ENCODE peak calls at places on chromosomes 1 and 21, in five cellular contexts. A, D, F, C and E are unnamed samples.

GRCh38 chr1:64282353-64282752 is 78.9 kb downstream of the UBE2U start:
- DNase-seq in D (no peak), A (no peak), C (peak), F (no peak), E (no peak)

GRCh38 chr1:151993084-151993733 is 450 bp downstream of the S100A10 start:
- DNase-seq in D (no peak), C (no peak), A (no peak), F (peak), E (no peak)

GRCh38 chr21:41961753-41962152 is 7.9 kb upstream of the C2CD2 start:
- DNase-seq in C (no peak), D (no peak), F (no peak), A (no peak), E (no peak)

GRCh38 chr1:31529999-31530705 is 46.2 kb upstream of the TINAGL1 start:
- DNase-seq in D (no peak), C (no peak), F (no peak), A (no peak), E (no peak)

GRCh38 chr21:41280115-41280919 is 36.3 kb upstream of the FAM3B start:
- DNase-seq in F (no peak), C (peak), D (no peak), A (no peak), E (no peak)

GRCh38 chr1:228109962-228110488 is 926 bp upstream of the MRPL55 start:
- DNase-seq in C (no peak), D (no peak), F (no peak), A (no peak), E (no peak)

GRCh38 chr1:85149805-85150204 is 51.0 kb downstream of the SYDE2 start:
- DNase-seq in D (no peak), C (no peak), A (no peak), F (no peak), E (no peak)

GRCh38 chr21:35426897-35427296 is 377.8 kb upstream of the RUNX1 start:
- DNase-seq in F (no peak), A (no peak), C (no peak), D (no peak), E (no peak)

GRCh38 chr1:243325305-243325890 is 69.6 kb downstream of the SDCCAG8 start:
- DNase-seq in D (no peak), A (no peak), C (peak), F (no peak), E (peak)

GRCh38 chr1:153945131-153945794 is 1.3 kb downstream of the DENND4B start:
- DNase-seq in D (no peak), C (no peak), F (peak), A (no peak), E (no peak)

GRCh38 chr1:172391972-172392371 is 28.5 kb upstream of the C1orf105 start:
- DNase-seq in F (no peak), D (no peak), C (no peak), A (no peak), E (no peak)

GRCh38 chr1:226681652-226682493 is 57.2 kb downstream of the ITPKB start:
- DNase-seq in C (no peak), F (no peak), A (no peak), D (no peak), E (no peak)

GRCh38 chr1:31932491-31933316 is 5.5 kb downstream of the PTP4A2 start:
- DNase-seq in A (no peak), F (no peak), C (no peak), D (no peak), E (no peak)

GRCh38 chr1:185961664-185962063 is 227.5 kb downstream of the HMCN1 start:
- DNase-seq in C (no peak), A (no peak), D (no peak), F (no peak), E (no peak)

GRCh38 chr1:226425431-226426031 is 17.6 kb upstream of the PARP1 start:
- DNase-seq in D (no peak), C (no peak), A (no peak), F (no peak), E (no peak)

GRCh38 chr1:1796466-1796865 is 18.2 kb upstream of the NADK start:
- DNase-seq in D (no peak), A (no peak), F (no peak), C (no peak), E (no peak)

GRCh38 chr1:53071167-53071865 is 9.3 kb downstream of the PODN start:
- DNase-seq in D (peak), A (no peak), C (no peak), F (no peak), E (no peak)

GRCh38 chr1:41588334-41588875 is 103.9 kb upstream of the EDN2 start:
- DNase-seq in D (no peak), C (no peak), F (no peak), A (no peak), E (no peak)

DNA sequence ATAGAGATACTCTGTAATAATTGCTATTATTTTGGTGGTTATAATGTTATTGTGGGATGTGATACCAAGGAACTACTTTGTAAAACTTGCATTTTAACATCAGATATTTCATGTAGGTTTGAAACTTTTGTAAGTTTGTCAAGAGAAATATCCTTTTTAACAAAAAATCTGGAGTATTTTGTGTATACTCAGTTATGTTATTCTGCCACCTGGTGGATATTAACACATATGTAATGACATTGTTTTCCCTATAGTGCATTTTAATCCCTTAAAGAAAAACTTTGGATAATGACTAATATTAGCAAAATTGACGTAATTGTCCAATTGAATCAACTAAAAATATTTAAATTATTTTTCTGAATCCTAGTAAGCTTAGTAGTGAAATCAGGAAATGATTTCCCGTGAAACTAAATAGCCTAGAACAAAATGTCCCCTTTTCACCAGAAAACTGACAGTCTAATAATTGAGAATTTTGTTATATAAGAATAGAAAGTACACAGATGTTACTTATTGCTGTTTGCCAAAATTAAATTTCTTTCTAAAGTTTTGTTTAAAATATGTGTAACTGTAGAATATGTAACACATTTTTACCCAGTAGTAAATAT is 39.6 kb downstream of the KCTD3 start:
- DNase-seq in C (no peak), A (no peak), D (no peak), F (no peak), E (no peak)
- TF ChIP-seq CTCF in C (peak), A (peak), D (peak), F (peak), E (peak)

GRCh38 chr1:184212649-184213314 is 161.3 kb downstream of the TSEN15 start:
- DNase-seq in C (peak), A (no peak), D (no peak), F (no peak), E (no peak)

GRCh38 chr1:184214128-184214527 is 162.6 kb downstream of the TSEN15 start:
- DNase-seq in C (no peak), F (no peak), A (no peak), D (no peak), E (no peak)

GRCh38 chr1:184208622-184209021 is 157.1 kb downstream of the TSEN15 start:
- DNase-seq in A (no peak), C (no peak), F (no peak), D (no peak), E (no peak)

GRCh38 chr1:184210048-184210447 is 158.5 kb downstream of the TSEN15 start:
- DNase-seq in D (no peak), A (no peak), F (no peak), C (peak), E (no peak)

GRCh38 chr1:184210822-184211221 is 159.3 kb downstream of the TSEN15 start:
- DNase-seq in D (no peak), A (no peak), C (no peak), F (no peak), E (no peak)
- TF ChIP-seq CTCF in D (no peak), A (no peak), C (no peak), F (no peak), E (no peak)

DNA sequence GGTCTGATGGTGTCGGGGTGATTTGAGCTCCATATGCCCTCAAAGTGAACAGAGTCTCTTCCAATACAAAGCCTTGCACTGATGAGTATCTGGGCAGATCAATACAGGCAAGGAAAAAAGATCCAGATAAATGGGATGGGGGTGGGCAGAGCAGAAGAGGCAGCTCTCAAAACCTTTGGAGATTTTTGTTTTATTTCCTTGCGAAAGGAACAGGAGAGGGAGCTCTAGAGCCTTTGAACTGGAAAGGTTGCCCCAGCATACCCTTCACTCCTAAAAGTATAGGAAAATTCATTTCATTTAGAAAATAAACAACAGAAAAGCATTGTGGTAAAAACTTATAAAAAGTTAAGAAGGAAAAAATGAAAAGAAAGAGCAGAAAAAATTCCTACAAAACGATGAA is 31.4 kb upstream of the OLIG2 start:
- DNase-seq in D (no peak), A (no peak), F (no peak), C (no peak), E (no peak)
- TF ChIP-seq CTCF in D (no peak), A (peak), F (no peak), C (peak), E (peak)

DNA sequence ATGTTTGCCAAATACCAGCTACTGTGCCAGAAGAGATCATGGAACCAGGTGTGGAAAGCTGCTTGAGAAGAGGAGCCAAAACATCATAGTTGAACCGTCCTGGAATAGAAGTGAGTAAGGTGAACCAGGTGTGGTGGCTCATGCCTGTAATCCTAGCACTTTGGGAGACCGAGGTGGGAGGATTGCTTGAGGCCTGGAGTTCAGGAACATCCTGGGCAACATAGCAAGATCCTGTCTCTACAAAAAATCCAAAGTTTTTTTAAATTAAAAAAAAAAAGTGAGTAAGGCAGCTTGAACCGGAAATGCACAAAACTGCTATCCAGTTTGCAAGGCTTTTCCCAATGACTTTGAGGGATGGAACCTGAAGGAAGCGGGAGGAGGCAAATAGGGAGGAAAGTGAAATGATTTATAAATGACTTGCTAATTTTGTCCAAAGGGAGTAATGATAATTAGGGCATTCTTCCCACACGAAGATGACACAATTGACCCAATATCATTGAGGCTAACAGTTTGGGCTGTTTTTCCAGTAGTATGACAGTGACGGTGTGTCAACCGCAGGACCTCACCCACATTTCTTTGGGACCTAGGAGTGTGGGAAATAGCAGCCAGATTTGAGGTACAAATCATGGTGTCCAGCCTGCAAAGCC is 1.5 kb upstream of the CNN3 start:
- DNase-seq in F (no peak), C (no peak), A (no peak), D (no peak), E (no peak)
- TF ChIP-seq CTCF in F (no peak), C (no peak), A (no peak), D (no peak), E (no peak)

DNA sequence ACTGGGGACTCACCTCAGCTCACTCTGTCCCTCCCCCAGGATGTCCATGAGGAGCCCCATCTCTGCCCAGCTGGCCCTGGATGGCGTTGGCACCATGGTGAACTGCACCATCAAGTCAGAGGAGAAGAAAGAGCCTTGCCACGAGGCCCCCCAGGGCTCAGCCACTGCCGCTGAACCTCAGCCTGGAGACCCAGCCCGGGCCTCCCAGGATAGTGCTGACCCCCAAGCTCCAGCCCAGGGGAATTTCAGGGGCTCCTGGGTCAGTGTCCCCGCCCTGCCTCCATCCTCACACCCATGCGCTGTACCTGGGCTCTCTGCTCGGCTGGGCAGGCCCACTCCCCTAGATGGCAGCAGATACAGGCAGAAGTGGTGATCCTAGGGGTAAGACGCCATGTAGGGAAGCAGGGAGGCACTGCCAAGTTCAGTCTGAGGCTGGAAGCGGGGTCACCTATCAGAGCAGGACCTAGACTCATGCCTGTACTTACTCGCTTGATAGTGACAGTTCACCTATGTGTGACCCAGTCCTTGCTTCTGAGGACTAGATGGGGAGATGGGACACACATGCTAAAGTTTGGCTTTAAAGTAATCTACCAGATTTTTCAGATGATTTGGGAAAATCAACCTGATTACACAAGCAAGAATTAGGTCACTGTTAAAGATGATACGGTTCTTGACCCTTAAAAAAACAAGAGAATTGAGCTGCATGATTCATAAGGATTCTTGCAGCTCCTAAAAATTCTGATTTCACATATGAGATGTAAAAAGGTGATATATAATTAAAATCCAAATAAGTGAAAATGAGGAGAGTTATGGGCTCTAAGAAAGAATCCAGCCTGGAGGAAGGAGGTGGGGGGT is 38.7 kb downstream of the ETNK2 start:
- DNase-seq in A (no peak), D (no peak), C (no peak), F (no peak), E (no peak)
- TF ChIP-seq CTCF in A (no peak), D (no peak), C (no peak), F (no peak), E (no peak)